ENCODE peak calls at places on chromosomes 6 and 20, in four cellular contexts. One of them, this sample, is unnamed.

GRCh38 chr20:3812259-3812681 is 8.1 kb upstream of the AP5S1 start:
- DNase-seq in uterus: no peak
- DNase-seq in astrocyte of the cerebellum: no peak
- DNase-seq in endothelial cell: no peak
- DNase-seq in this sample: no peak

GRCh38 chr6:127547909-127548649 is 28.9 kb upstream of the C6orf58 start:
- DNase-seq in uterus: no peak
- DNase-seq in astrocyte of the cerebellum: no peak
- DNase-seq in endothelial cell: no peak
- DNase-seq in this sample: peak

GRCh38 chr6:71228461-71229041 is 60.1 kb upstream of the OGFRL1 start:
- DNase-seq in uterus: no peak
- DNase-seq in astrocyte of the cerebellum: no peak
- DNase-seq in endothelial cell: no peak
- DNase-seq in this sample: peak

GRCh38 chr6:112683926-112684325 is 336.8 kb downstream of the RFPL4B start:
- DNase-seq in uterus: no peak
- DNase-seq in astrocyte of the cerebellum: peak
- DNase-seq in endothelial cell: no peak
- DNase-seq in this sample: peak

GRCh38 chr20:50111120-50111828 is 1.7 kb downstream of the UBE2V1 start:
- DNase-seq in uterus: no peak
- DNase-seq in astrocyte of the cerebellum: peak
- DNase-seq in endothelial cell: no peak
- DNase-seq in this sample: peak

GRCh38 chr6:3659748-3660147 is 91.8 kb downstream of the PXDC1 start:
- DNase-seq in uterus: no peak
- DNase-seq in astrocyte of the cerebellum: no peak
- DNase-seq in endothelial cell: no peak
- DNase-seq in this sample: no peak

GRCh38 chr6:106520711-106521367 is 108.5 kb downstream of the RTN4IP1 start:
- DNase-seq in uterus: no peak
- DNase-seq in astrocyte of the cerebellum: no peak
- DNase-seq in endothelial cell: no peak
- DNase-seq in this sample: no peak

GRCh38 chr6:163031931-163032330 is 304.2 kb downstream of the PACRG start:
- DNase-seq in uterus: no peak
- DNase-seq in astrocyte of the cerebellum: no peak
- DNase-seq in endothelial cell: no peak
- DNase-seq in this sample: no peak

GRCh38 chr20:37669062-37669772 is 24.6 kb upstream of the CTNNBL1 start:
- DNase-seq in uterus: no peak
- DNase-seq in astrocyte of the cerebellum: no peak
- DNase-seq in endothelial cell: no peak
- DNase-seq in this sample: no peak

GRCh38 chr20:6123650-6124014 is 802 bp upstream of the FERMT1 start:
- DNase-seq in uterus: no peak
- DNase-seq in astrocyte of the cerebellum: no peak
- DNase-seq in endothelial cell: no peak
- DNase-seq in this sample: no peak

GRCh38 chr6:90502866-90503407 is 83.9 kb downstream of the MAP3K7 start:
- DNase-seq in uterus: no peak
- DNase-seq in astrocyte of the cerebellum: no peak
- DNase-seq in endothelial cell: no peak
- DNase-seq in this sample: peak

GRCh38 chr20:59472059-59472458 is 132.3 kb upstream of the PHACTR3 start:
- DNase-seq in uterus: no peak
- DNase-seq in astrocyte of the cerebellum: no peak
- DNase-seq in endothelial cell: no peak
- DNase-seq in this sample: no peak

GRCh38 chr20:63224272-63225081 is 8.5 kb upstream of the YTHDF1 start:
- DNase-seq in uterus: peak
- DNase-seq in astrocyte of the cerebellum: peak
- DNase-seq in endothelial cell: no peak
- DNase-seq in this sample: peak

GRCh38 chr6:36594816-36595167 is 630 bp downstream of the SRSF3 start:
- DNase-seq in uterus: no peak
- DNase-seq in astrocyte of the cerebellum: no peak
- DNase-seq in endothelial cell: no peak
- DNase-seq in this sample: no peak

GRCh38 chr6:169618526-169619490 is 83.0 kb downstream of the WDR27 start:
- DNase-seq in uterus: no peak
- DNase-seq in astrocyte of the cerebellum: peak
- DNase-seq in endothelial cell: no peak
- DNase-seq in this sample: peak

GRCh38 chr20:63833776-63834544 is 2.9 kb upstream of the ZBTB46 start:
- DNase-seq in uterus: no peak
- DNase-seq in astrocyte of the cerebellum: no peak
- DNase-seq in endothelial cell: no peak
- DNase-seq in this sample: peak

GRCh38 chr20:46308258-46309157 is at the start of gene CDH22:
- DNase-seq in uterus: no peak
- DNase-seq in astrocyte of the cerebellum: no peak
- DNase-seq in endothelial cell: peak
- DNase-seq in this sample: peak

GRCh38 chr20:57434390-57434700 is 43.1 kb downstream of the RBM38 start:
- DNase-seq in uterus: no peak
- DNase-seq in astrocyte of the cerebellum: no peak
- DNase-seq in endothelial cell: no peak
- DNase-seq in this sample: no peak

GRCh38 chr6:45474376-45474775 is 96.6 kb upstream of the SUPT3H start:
- DNase-seq in uterus: no peak
- DNase-seq in astrocyte of the cerebellum: no peak
- DNase-seq in endothelial cell: no peak
- DNase-seq in this sample: peak

GRCh38 chr6:43927525-43928210 is 157.7 kb downstream of the VEGFA start:
- DNase-seq in uterus: no peak
- DNase-seq in astrocyte of the cerebellum: no peak
- DNase-seq in endothelial cell: no peak
- DNase-seq in this sample: no peak

GRCh38 chr6:10163159-10163962 is 251.5 kb downstream of the TFAP2A start:
- DNase-seq in uterus: no peak
- DNase-seq in astrocyte of the cerebellum: no peak
- DNase-seq in endothelial cell: no peak
- DNase-seq in this sample: no peak

GRCh38 chr6:106334646-106335448 is 9.3 kb upstream of the ATG5 start:
- DNase-seq in uterus: peak
- DNase-seq in astrocyte of the cerebellum: peak
- DNase-seq in endothelial cell: peak
- DNase-seq in this sample: peak

GRCh38 chr6:117265425-117266266 is at the start of gene VGLL2:
- DNase-seq in uterus: no peak
- DNase-seq in astrocyte of the cerebellum: no peak
- DNase-seq in endothelial cell: peak
- DNase-seq in this sample: peak

GRCh38 chr6:44104661-44105060 is 22.6 kb downstream of the MRPL14 start:
- DNase-seq in uterus: peak
- DNase-seq in astrocyte of the cerebellum: no peak
- DNase-seq in endothelial cell: no peak
- DNase-seq in this sample: peak

GRCh38 chr6:107991061-107991460 is 33.1 kb upstream of the SEC63 start:
- DNase-seq in uterus: no peak
- DNase-seq in astrocyte of the cerebellum: no peak
- DNase-seq in endothelial cell: no peak
- DNase-seq in this sample: peak

GRCh38 chr6:107987805-107988204 is 29.8 kb upstream of the SEC63 start:
- DNase-seq in uterus: no peak
- DNase-seq in astrocyte of the cerebellum: no peak
- DNase-seq in endothelial cell: no peak
- DNase-seq in this sample: no peak

GRCh38 chr6:107989166-107990094 is 31.4 kb upstream of the SEC63 start:
- DNase-seq in uterus: no peak
- DNase-seq in astrocyte of the cerebellum: no peak
- DNase-seq in endothelial cell: no peak
- DNase-seq in this sample: no peak

GRCh38 chr6:107985701-107986100 is 27.7 kb upstream of the SEC63 start:
- DNase-seq in uterus: no peak
- DNase-seq in astrocyte of the cerebellum: no peak
- DNase-seq in endothelial cell: no peak
- DNase-seq in this sample: no peak

GRCh38 chr6:107988570-107988969 is 30.6 kb upstream of the SEC63 start:
- DNase-seq in uterus: no peak
- DNase-seq in astrocyte of the cerebellum: no peak
- DNase-seq in endothelial cell: no peak
- DNase-seq in this sample: no peak
- TF ChIP-seq CTCF in uterus: no peak
- TF ChIP-seq CTCF in astrocyte of the cerebellum: no peak
- TF ChIP-seq CTCF in endothelial cell: no peak
- TF ChIP-seq CTCF in this sample: no peak

GRCh38 chr6:148249160-148249559 is 93.5 kb upstream of the SASH1 start:
- DNase-seq in uterus: no peak
- DNase-seq in astrocyte of the cerebellum: no peak
- DNase-seq in endothelial cell: no peak
- DNase-seq in this sample: no peak

GRCh38 chr6:148251891-148252290 is 90.7 kb upstream of the SASH1 start:
- DNase-seq in uterus: no peak
- DNase-seq in astrocyte of the cerebellum: no peak
- DNase-seq in endothelial cell: no peak
- DNase-seq in this sample: no peak

GRCh38 chr6:148247386-148248063 is 95.1 kb upstream of the SASH1 start:
- DNase-seq in uterus: no peak
- DNase-seq in astrocyte of the cerebellum: no peak
- DNase-seq in endothelial cell: no peak
- DNase-seq in this sample: no peak

DNA sequence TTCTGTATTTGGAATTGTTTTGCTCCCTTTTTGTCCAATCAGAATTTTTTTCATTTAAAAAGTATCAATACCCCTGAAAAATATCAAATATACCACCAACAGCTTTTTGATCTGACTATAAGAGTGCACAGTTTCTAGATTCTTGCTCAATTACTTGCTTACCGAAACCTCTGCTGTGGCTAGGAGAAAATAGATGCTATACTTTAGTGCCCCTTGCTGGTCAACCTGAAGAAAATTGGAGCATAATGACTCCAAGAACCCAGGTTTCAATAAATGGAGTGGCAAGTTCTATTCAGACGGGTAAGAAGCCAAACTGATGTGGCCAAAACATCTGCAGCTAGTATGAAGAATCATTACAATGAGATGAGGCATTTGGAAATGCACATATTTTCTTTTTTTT is 91.4 kb upstream of the SASH1 start:
- DNase-seq in uterus: no peak
- DNase-seq in astrocyte of the cerebellum: peak
- DNase-seq in endothelial cell: no peak
- DNase-seq in this sample: peak
- TF ChIP-seq CTCF in uterus: peak
- TF ChIP-seq CTCF in astrocyte of the cerebellum: peak
- TF ChIP-seq CTCF in endothelial cell: no peak
- TF ChIP-seq CTCF in this sample: peak

GRCh38 chr20:43691928-43692524 is 25.1 kb downstream of the MYBL2 start:
- DNase-seq in uterus: no peak
- DNase-seq in astrocyte of the cerebellum: peak
- DNase-seq in endothelial cell: peak
- DNase-seq in this sample: peak
- TF ChIP-seq CTCF in uterus: no peak
- TF ChIP-seq CTCF in astrocyte of the cerebellum: peak
- TF ChIP-seq CTCF in endothelial cell: peak
- TF ChIP-seq CTCF in this sample: peak

GRCh38 chr6:53070808-53071207 is 5.6 kb downstream of the FBXO9 start:
- DNase-seq in uterus: no peak
- DNase-seq in astrocyte of the cerebellum: no peak
- DNase-seq in endothelial cell: no peak
- DNase-seq in this sample: peak
- TF ChIP-seq CTCF in uterus: no peak
- TF ChIP-seq CTCF in astrocyte of the cerebellum: no peak
- TF ChIP-seq CTCF in endothelial cell: no peak
- TF ChIP-seq CTCF in this sample: peak

GRCh38 chr6:85612690-85613474 is 19.2 kb upstream of the SNX14 start:
- DNase-seq in uterus: no peak
- DNase-seq in astrocyte of the cerebellum: no peak
- DNase-seq in endothelial cell: no peak
- DNase-seq in this sample: no peak
- TF ChIP-seq CTCF in uterus: no peak
- TF ChIP-seq CTCF in astrocyte of the cerebellum: no peak
- TF ChIP-seq CTCF in endothelial cell: no peak
- TF ChIP-seq CTCF in this sample: no peak

This sample was measured in choroid plexus epithelial cell.